ENCODE peak calls at places on chromosomes 4 and X, in nine cellular contexts. One of them, this sample, is unnamed.
A peak's percentile ranks its signal among the peaks of the same experiment; 100 is the strongest.

GRCh38 chr4:168480991-168481588 is 798 bp upstream of the DDX60L start:
- DNase-seq in heart left ventricle: no peak
- DNase-seq in OCI-LY7: peak; percentile 4
- DNase-seq in tibial nerve: no peak
- DNase-seq in uterus: peak; percentile 23
- DNase-seq in A549: peak; percentile 72
- DNase-seq in right atrium auricular region: no peak
- DNase-seq in lower lobe of right lung: no peak
- DNase-seq in upper lobe of right lung: no peak
- DNase-seq in this sample: no peak

GRCh38 chr4:183506389-183506735 is 1.5 kb downstream of the ING2 start:
- DNase-seq in A549: no peak
- DNase-seq in right atrium auricular region: no peak
- DNase-seq in heart left ventricle: no peak
- DNase-seq in OCI-LY7: no peak
- DNase-seq in uterus: no peak
- DNase-seq in tibial nerve: no peak
- DNase-seq in lower lobe of right lung: no peak
- DNase-seq in upper lobe of right lung: no peak
- DNase-seq in this sample: no peak

GRCh38 chr4:26410385-26411293 is 79.6 kb downstream of the CCKAR start:
- DNase-seq in lower lobe of right lung: no peak
- DNase-seq in A549: peak; percentile 40
- DNase-seq in uterus: peak; percentile 44
- DNase-seq in heart left ventricle: no peak
- DNase-seq in tibial nerve: no peak
- DNase-seq in right atrium auricular region: no peak
- DNase-seq in upper lobe of right lung: no peak
- DNase-seq in OCI-LY7: peak; percentile 65
- DNase-seq in this sample: peak; percentile 16

GRCh38 chr4:158250321-158250720 is 40.0 kb downstream of the TMEM144 start:
- DNase-seq in heart left ventricle: no peak
- DNase-seq in right atrium auricular region: no peak
- DNase-seq in upper lobe of right lung: no peak
- DNase-seq in OCI-LY7: no peak
- DNase-seq in lower lobe of right lung: no peak
- DNase-seq in tibial nerve: no peak
- DNase-seq in A549: no peak
- DNase-seq in uterus: no peak
- DNase-seq in this sample: no peak

GRCh38 chrX:75365243-75365975 is 91.5 kb downstream of the UPRT start:
- DNase-seq in lower lobe of right lung: no peak
- DNase-seq in right atrium auricular region: no peak
- DNase-seq in upper lobe of right lung: no peak
- DNase-seq in A549: no peak
- DNase-seq in OCI-LY7: no peak
- DNase-seq in uterus: no peak
- DNase-seq in heart left ventricle: no peak
- DNase-seq in tibial nerve: no peak
- DNase-seq in this sample: no peak

GRCh38 chrX:72299891-72300630 is 5.7 kb downstream of the CITED1 start:
- DNase-seq in right atrium auricular region: peak; percentile 30
- DNase-seq in A549: no peak
- DNase-seq in OCI-LY7: no peak
- DNase-seq in lower lobe of right lung: no peak
- DNase-seq in tibial nerve: no peak
- DNase-seq in upper lobe of right lung: no peak
- DNase-seq in uterus: no peak
- DNase-seq in heart left ventricle: no peak
- DNase-seq in this sample: no peak

GRCh38 chr4:8067274-8067936 is 91.2 kb downstream of the ABLIM2 start:
- DNase-seq in OCI-LY7: no peak
- DNase-seq in heart left ventricle: no peak
- DNase-seq in right atrium auricular region: peak; percentile 63
- DNase-seq in A549: no peak
- DNase-seq in tibial nerve: no peak
- DNase-seq in lower lobe of right lung: no peak
- DNase-seq in uterus: no peak
- DNase-seq in upper lobe of right lung: no peak
- DNase-seq in this sample: no peak

GRCh38 chr4:56906534-56906933 is 1.2 kb upstream of the REST start:
- DNase-seq in uterus: no peak
- DNase-seq in heart left ventricle: no peak
- DNase-seq in A549: no peak
- DNase-seq in lower lobe of right lung: no peak
- DNase-seq in upper lobe of right lung: no peak
- DNase-seq in tibial nerve: no peak
- DNase-seq in OCI-LY7: no peak
- DNase-seq in right atrium auricular region: no peak
- DNase-seq in this sample: no peak

GRCh38 chrX:48196745-48197213 is at the start of gene SSX5:
- DNase-seq in upper lobe of right lung: no peak
- DNase-seq in uterus: no peak
- DNase-seq in lower lobe of right lung: no peak
- DNase-seq in OCI-LY7: no peak
- DNase-seq in tibial nerve: no peak
- DNase-seq in heart left ventricle: no peak
- DNase-seq in right atrium auricular region: no peak
- DNase-seq in A549: no peak
- DNase-seq in this sample: no peak

GRCh38 chr4:132195181-132195580 is 953.9 kb upstream of the PCDH10 start:
- DNase-seq in heart left ventricle: no peak
- DNase-seq in uterus: no peak
- DNase-seq in lower lobe of right lung: no peak
- DNase-seq in OCI-LY7: no peak
- DNase-seq in right atrium auricular region: no peak
- DNase-seq in tibial nerve: no peak
- DNase-seq in A549: no peak
- DNase-seq in upper lobe of right lung: no peak
- DNase-seq in this sample: no peak

GRCh38 chr4:79661196-79661595 is 253.2 kb upstream of the GK2 start:
- DNase-seq in right atrium auricular region: no peak
- DNase-seq in OCI-LY7: no peak
- DNase-seq in upper lobe of right lung: no peak
- DNase-seq in heart left ventricle: no peak
- DNase-seq in tibial nerve: no peak
- DNase-seq in A549: no peak
- DNase-seq in lower lobe of right lung: no peak
- DNase-seq in uterus: no peak
- DNase-seq in this sample: no peak

GRCh38 chr4:165537028-165537648 is 158.3 kb downstream of the CPE start:
- DNase-seq in OCI-LY7: peak; percentile 52
- DNase-seq in upper lobe of right lung: no peak
- DNase-seq in uterus: no peak
- DNase-seq in A549: peak; percentile 38
- DNase-seq in heart left ventricle: no peak
- DNase-seq in lower lobe of right lung: no peak
- DNase-seq in right atrium auricular region: no peak
- DNase-seq in tibial nerve: no peak
- DNase-seq in this sample: no peak

DNA sequence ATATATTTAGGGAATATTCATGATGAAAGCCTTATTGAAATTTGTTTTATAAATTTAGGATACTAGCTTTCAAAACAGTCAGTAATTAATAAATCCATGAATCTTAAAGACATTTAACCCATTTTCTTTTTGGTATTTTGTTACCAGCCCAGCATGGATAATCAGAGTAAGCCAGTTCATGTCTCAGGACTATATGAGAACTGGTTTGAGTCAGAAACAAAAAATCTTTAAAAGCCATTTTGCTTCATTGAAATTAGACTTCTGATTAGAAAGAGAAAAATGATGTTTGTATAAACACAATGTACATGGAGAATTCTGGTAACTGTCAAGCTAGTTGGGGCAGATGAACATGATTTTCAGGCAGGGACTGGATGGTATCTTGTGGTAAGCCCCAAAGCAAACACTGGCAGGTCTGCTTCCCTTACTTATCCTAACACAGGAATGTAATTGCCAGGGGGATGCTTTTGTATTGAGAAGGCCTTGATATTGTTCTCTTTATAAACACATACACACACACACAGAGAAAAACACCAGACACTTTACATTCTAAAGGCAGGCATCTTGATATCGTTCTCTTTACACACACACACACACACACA is 9.4 kb downstream of the ARHGAP10 start:
- DNase-seq in OCI-LY7: no peak
- DNase-seq in right atrium auricular region: no peak
- DNase-seq in uterus: no peak
- DNase-seq in lower lobe of right lung: no peak
- DNase-seq in upper lobe of right lung: no peak
- DNase-seq in tibial nerve: no peak
- DNase-seq in heart left ventricle: no peak
- DNase-seq in A549: no peak
- DNase-seq in this sample: no peak
- H3K4me1 ChIP-seq in OCI-LY7: no peaks in the 10 kb centered on the region
- H3K4me1 ChIP-seq in right atrium auricular region: no peaks in the 10 kb centered on the region
- H3K4me1 ChIP-seq in uterus: peaks cover 5% of the 10 kb centered on the region
- H3K4me1 ChIP-seq in lower lobe of right lung: peaks cover 6% of the 10 kb centered on the region
- H3K4me1 ChIP-seq in upper lobe of right lung: no peaks in the 10 kb centered on the region
- H3K4me1 ChIP-seq in tibial nerve: peaks cover 70% of the 10 kb centered on the region
- H3K4me1 ChIP-seq in heart left ventricle: peaks cover 19% of the 10 kb centered on the region
- H3K4me1 ChIP-seq in A549: peaks cover 12% of the 10 kb centered on the region
- H3K4me1 ChIP-seq in this sample: no peaks in the 10 kb centered on the region

DNA sequence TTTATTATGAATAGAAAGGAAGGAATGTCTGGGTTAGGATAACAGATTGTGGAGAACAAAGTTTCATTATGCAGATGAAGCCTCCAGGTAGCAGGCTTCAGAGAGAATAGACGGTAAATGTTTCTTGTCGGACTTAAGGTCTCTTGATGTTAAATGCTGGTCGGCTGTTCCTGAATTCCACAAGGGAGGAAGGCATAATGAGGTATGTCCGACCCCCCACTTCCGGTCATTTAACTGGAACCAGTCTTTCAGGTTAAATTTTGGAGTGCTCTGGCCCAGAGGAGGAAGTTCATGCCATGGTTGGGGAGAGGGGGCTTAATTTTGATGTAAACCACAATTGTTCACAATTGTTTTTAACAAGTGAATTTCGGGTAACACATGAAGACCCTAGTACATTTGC is 158.1 kb upstream of the VCX3A start:
- DNase-seq in right atrium auricular region: no peak
- DNase-seq in heart left ventricle: no peak
- DNase-seq in upper lobe of right lung: no peak
- DNase-seq in tibial nerve: no peak
- DNase-seq in A549: no peak
- DNase-seq in uterus: no peak
- DNase-seq in lower lobe of right lung: no peak
- DNase-seq in OCI-LY7: no peak
- DNase-seq in this sample: no peak
- H3K4me3 ChIP-seq in right atrium auricular region: no peak overlapping the region
- H3K4me3 ChIP-seq in heart left ventricle: no peak overlapping the region
- H3K4me3 ChIP-seq in upper lobe of right lung: no peak overlapping the region
- H3K4me3 ChIP-seq in tibial nerve: no peak overlapping the region
- H3K4me3 ChIP-seq in A549: no peak overlapping the region
- H3K4me3 ChIP-seq in uterus: no peak overlapping the region
- H3K4me3 ChIP-seq in lower lobe of right lung: no peak overlapping the region
- H3K4me3 ChIP-seq in OCI-LY7: no peak overlapping the region
- H3K4me3 ChIP-seq in this sample: no peak overlapping the region

DNA sequence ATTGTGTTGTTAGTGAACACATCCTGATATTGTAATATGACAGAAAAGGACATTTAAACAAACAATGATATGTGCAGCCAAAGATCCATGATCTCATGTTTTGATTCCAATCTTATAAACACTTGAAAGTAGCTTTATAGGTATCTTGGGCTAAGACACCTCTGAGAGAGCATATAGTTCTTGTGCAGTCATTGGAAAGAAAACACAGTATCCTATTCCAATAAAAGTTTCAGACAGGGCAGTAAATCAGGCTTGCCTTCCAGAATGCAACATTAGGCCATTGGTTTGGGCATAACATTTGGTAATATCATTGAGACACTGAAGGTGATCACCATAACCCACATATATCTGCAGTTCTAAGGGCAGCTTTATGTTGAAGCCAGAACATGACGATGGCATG is 188.3 kb upstream of the HCCS start:
- DNase-seq in lower lobe of right lung: no peak
- DNase-seq in tibial nerve: no peak
- DNase-seq in OCI-LY7: no peak
- DNase-seq in uterus: no peak
- DNase-seq in upper lobe of right lung: no peak
- DNase-seq in A549: no peak
- DNase-seq in right atrium auricular region: no peak
- DNase-seq in heart left ventricle: no peak
- DNase-seq in this sample: no peak
- TF ChIP-seq CTCF in lower lobe of right lung: no peak
- TF ChIP-seq CTCF in tibial nerve: no peak
- TF ChIP-seq CTCF in OCI-LY7: no peak
- TF ChIP-seq CTCF in uterus: no peak
- TF ChIP-seq CTCF in upper lobe of right lung: no peak
- TF ChIP-seq CTCF in A549: no peak
- TF ChIP-seq CTCF in right atrium auricular region: no peak
- TF ChIP-seq CTCF in heart left ventricle: no peak
- TF ChIP-seq CTCF in this sample: no peak

DNA sequence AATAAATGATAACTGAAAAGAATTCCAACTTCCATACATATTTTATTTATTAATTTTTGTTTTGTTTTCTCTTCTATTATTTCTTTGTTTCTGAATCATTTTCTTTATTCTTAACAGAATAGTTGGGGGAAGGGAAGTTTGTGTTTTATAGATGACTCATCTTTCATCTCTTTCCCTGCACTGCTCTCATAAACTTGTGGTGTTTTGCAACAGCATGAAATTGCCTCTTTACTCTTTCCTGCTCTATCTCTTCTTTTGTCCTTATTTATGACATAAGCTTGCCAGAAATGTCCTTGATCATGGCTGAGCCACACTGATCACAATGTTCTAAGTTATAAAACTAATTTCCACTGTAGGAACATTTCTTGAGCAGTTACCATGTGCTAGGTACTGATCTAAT is 22.3 kb downstream of the QRFPR start:
- DNase-seq in uterus: no peak
- DNase-seq in tibial nerve: no peak
- DNase-seq in A549: no peak
- DNase-seq in heart left ventricle: no peak
- DNase-seq in right atrium auricular region: no peak
- DNase-seq in upper lobe of right lung: no peak
- DNase-seq in OCI-LY7: no peak
- DNase-seq in lower lobe of right lung: no peak
- DNase-seq in this sample: no peak
- H3K4me1 ChIP-seq in uterus: no peaks in the 10 kb centered on the region
- H3K4me1 ChIP-seq in tibial nerve: no peaks in the 10 kb centered on the region
- H3K4me1 ChIP-seq in A549: no peaks in the 10 kb centered on the region
- H3K4me1 ChIP-seq in heart left ventricle: no peaks in the 10 kb centered on the region
- H3K4me1 ChIP-seq in right atrium auricular region: no peaks in the 10 kb centered on the region
- H3K4me1 ChIP-seq in upper lobe of right lung: no peaks in the 10 kb centered on the region
- H3K4me1 ChIP-seq in OCI-LY7: no peaks in the 10 kb centered on the region
- H3K4me1 ChIP-seq in lower lobe of right lung: no peaks in the 10 kb centered on the region
- H3K4me1 ChIP-seq in this sample: no peaks in the 10 kb centered on the region

DNA sequence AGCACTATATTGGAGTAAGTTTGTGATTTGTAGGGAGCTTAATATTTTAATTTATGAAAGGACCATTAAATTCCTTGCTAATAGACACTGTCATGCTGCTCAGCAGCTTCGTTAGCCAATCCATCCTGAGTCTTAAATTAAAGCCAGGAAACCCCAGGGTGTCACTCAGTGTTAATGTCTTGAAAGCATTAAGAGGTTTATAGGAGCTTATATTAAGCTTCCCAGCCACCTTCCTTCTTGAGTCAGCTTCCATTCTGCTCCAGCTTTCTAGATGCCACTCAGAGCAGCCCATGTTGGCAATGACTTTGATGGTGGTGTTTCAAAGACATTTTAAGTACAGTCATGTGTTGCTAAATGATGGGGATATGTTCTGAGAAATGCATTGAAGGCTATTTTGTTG is 27.1 kb upstream of the PROM1 start:
- DNase-seq in heart left ventricle: no peak
- DNase-seq in upper lobe of right lung: no peak
- DNase-seq in right atrium auricular region: no peak
- DNase-seq in lower lobe of right lung: no peak
- DNase-seq in tibial nerve: no peak
- DNase-seq in uterus: no peak
- DNase-seq in A549: no peak
- DNase-seq in OCI-LY7: no peak
- DNase-seq in this sample: no peak
- H3K4me3 ChIP-seq in heart left ventricle: no peak overlapping the region
- H3K4me3 ChIP-seq in upper lobe of right lung: no peak overlapping the region
- H3K4me3 ChIP-seq in right atrium auricular region: no peak overlapping the region
- H3K4me3 ChIP-seq in lower lobe of right lung: no peak overlapping the region
- H3K4me3 ChIP-seq in tibial nerve: no peak overlapping the region
- H3K4me3 ChIP-seq in uterus: no peak overlapping the region
- H3K4me3 ChIP-seq in A549: no peak overlapping the region
- H3K4me3 ChIP-seq in OCI-LY7: no peak overlapping the region
- H3K4me3 ChIP-seq in this sample: no peak overlapping the region